ENCODE peak calls at places on chromosome 3, in six cellular contexts. G is A549; B is cardiac muscle cell; N is CD4-positive, alpha-beta T cell; L is amniotic stem cell; V is fibroblast of mammary gland. Z is an unnamed sample.
A peak's percentile ranks its signal among the peaks of the same experiment; 100 is the strongest.

GRCh38 chr3:94647131-94647530 is 584.3 kb downstream of the NSUN3 start:
- DNase-seq in G (no peak), B (no peak), N (no peak), L (no peak), V (no peak), Z (no peak)

GRCh38 chr3:23808525-23808924 is 2.8 kb downstream of the UBE2E1 start:
- DNase-seq in G (no peak), B (no peak), N (no peak), L (no peak), V (no peak), Z (no peak)

GRCh38 chr3:117019082-117019713 is 309.6 kb downstream of the TUSC7 start:
- DNase-seq in G (peak; percentile 14), B (peak; percentile 78), N (no peak), L (peak; percentile 67), V (peak; percentile 73), Z (peak; percentile 40)

GRCh38 chr3:42250761-42251160 is 15.2 kb downstream of the CCK start:
- DNase-seq in G (no peak), B (no peak), N (no peak), L (no peak), V (no peak), Z (no peak)

GRCh38 chr3:172104471-172105072 is 65.2 kb downstream of the FNDC3B start:
- DNase-seq in G (no peak), B (peak; percentile 40), N (no peak), L (no peak), V (no peak), Z (no peak)

GRCh38 chr3:169278092-169278491 is 385.4 kb downstream of the MECOM start:
- DNase-seq in G (no peak), B (peak; percentile 42), N (no peak), L (no peak), V (no peak), Z (no peak)

GRCh38 chr3:13613343-13614190 is 64.6 kb downstream of the FBLN2 start:
- DNase-seq in G (no peak), B (no peak), N (no peak), L (no peak), V (no peak), Z (no peak)

GRCh38 chr3:58008140-58009025 is at the start of gene FLNB:
- DNase-seq in G (peak; percentile 65), B (peak; percentile 78), N (peak; percentile 75), L (no peak), V (peak; percentile 49), Z (peak; percentile 64)

GRCh38 chr3:137259709-137260108 is 301.9 kb downstream of the IL20RB start:
- DNase-seq in G (no peak), B (no peak), N (no peak), L (no peak), V (no peak), Z (no peak)

GRCh38 chr3:190302209-190302885 is 19.9 kb downstream of the CLDN1 start:
- DNase-seq in G (no peak), B (no peak), N (no peak), L (no peak), V (no peak), Z (no peak)

GRCh38 chr3:150605998-150606641 is 3.0 kb downstream of the SELENOT start:
- DNase-seq in G (no peak), B (no peak), N (no peak), L (no peak), V (no peak), Z (no peak)